ENCODE peak calls at places on chromosome 17, in nine cellular contexts. F is neural crest cell; L is iPS-NIHi11; E is mucosa of gallbladder; H is NCI-H774; Z is stimulated activated naive CD8-positive, alpha-beta T cell treated with anti-CD3 and anti-CD28 coated beads, Interleukin-15, Interleukin-2, amounts not matched to agents 100 U/mL and 50 U/mL, for 24 hours; M is NCI-H1417; J is HEK293T; B is activated CD8-positive, alpha-beta memory T cell treated with anti-CD3 and anti-CD28 coated beads for 4 hours. S is an unnamed sample.

GRCh38 chr17:59753522-59754467 is 46.3 kb downstream of the VMP1 start:
- DNase-seq in F (no peak), L (peak), E (peak), H (peak), Z (no peak), M (peak), J (peak), B (no peak), S (no peak)

GRCh38 chr17:81727324-81728031 is 15.4 kb downstream of the SLC25A10 start:
- DNase-seq in F (no peak), L (no peak), E (peak), H (peak), Z (no peak), M (no peak), J (no peak), B (no peak), S (no peak)

GRCh38 chr17:9668532-9668931 is 23.2 kb downstream of the USP43 start:
- DNase-seq in F (no peak), L (no peak), E (no peak), H (no peak), Z (no peak), M (no peak), J (no peak), B (no peak), S (no peak)

GRCh38 chr17:30996481-30996880 is 25.6 kb downstream of the RNF135 start:
- DNase-seq in F (no peak), L (no peak), E (no peak), H (no peak), Z (no peak), M (no peak), J (no peak), B (no peak), S (no peak)

GRCh38 chr17:35028531-35029262 is 34.8 kb downstream of the RFFL start:
- DNase-seq in F (no peak), L (no peak), E (no peak), H (no peak), Z (no peak), M (no peak), J (no peak), B (no peak), S (no peak)

GRCh38 chr17:6135996-6136395 is 65.8 kb downstream of the WSCD1 start:
- DNase-seq in F (no peak), L (no peak), E (no peak), H (no peak), Z (no peak), M (no peak), J (no peak), B (no peak), S (no peak)

GRCh38 chr17:40528692-40529417 is 27.4 kb upstream of the TNS4 start:
- DNase-seq in F (no peak), L (no peak), E (no peak), H (no peak), Z (peak), M (no peak), J (no peak), B (no peak), S (no peak)

GRCh38 chr17:36085710-36086268 is 4.2 kb downstream of the CCL3 start:
- DNase-seq in F (no peak), L (no peak), E (no peak), H (no peak), Z (no peak), M (no peak), J (no peak), B (no peak), S (no peak)

GRCh38 chr17:68458260-68459029 is 1.1 kb upstream of the WIPI1 start:
- DNase-seq in F (no peak), L (no peak), E (no peak), H (no peak), Z (no peak), M (no peak), J (no peak), B (no peak), S (no peak)

GRCh38 chr17:59914274-59914854 is 21.4 kb downstream of the RPS6KB1 start:
- DNase-seq in F (no peak), L (peak), E (no peak), H (peak), Z (no peak), M (peak), J (peak), B (no peak), S (no peak)

GRCh38 chr17:17669081-17669850 is 12.0 kb upstream of the RAI1 start:
- DNase-seq in F (no peak), L (no peak), E (no peak), H (no peak), Z (peak), M (no peak), J (no peak), B (no peak), S (no peak)

GRCh38 chr17:3006801-3007200 is 56.6 kb downstream of the OR1D5 start:
- DNase-seq in F (no peak), L (no peak), E (no peak), H (no peak), Z (no peak), M (no peak), J (no peak), B (no peak), S (no peak)

GRCh38 chr17:18177137-18177536 is 6.5 kb upstream of the ALKBH5 start:
- DNase-seq in F (no peak), L (no peak), E (no peak), H (no peak), Z (no peak), M (no peak), J (no peak), B (no peak), S (no peak)

GRCh38 chr17:4583206-4583605 is 1.1 kb upstream of the SMTNL2 start:
- DNase-seq in F (no peak), L (no peak), E (no peak), H (no peak), Z (no peak), M (no peak), J (no peak), B (no peak), S (no peak)

GRCh38 chr17:57097832-57098421 is 12.9 kb downstream of the AKAP1 start:
- DNase-seq in F (no peak), L (no peak), E (no peak), H (no peak), Z (no peak), M (peak), J (no peak), B (no peak), S (peak)

GRCh38 chr17:10523043-10523442 is 4.7 kb upstream of the MYH1 start:
- DNase-seq in F (no peak), L (no peak), E (no peak), H (no peak), Z (no peak), M (no peak), J (no peak), B (no peak), S (no peak)

GRCh38 chr17:76627510-76627909 is 16.0 kb downstream of the ST6GALNAC1 start:
- DNase-seq in F (no peak), L (no peak), E (no peak), H (no peak), Z (no peak), M (no peak), J (no peak), B (no peak), S (no peak)

GRCh38 chr17:16215273-16215964 is at the start of gene NCOR1:
- DNase-seq in F (peak), L (peak), E (peak), H (peak), Z (peak), M (peak), J (peak), B (peak), S (peak)

S was measured in substantia nigra.